ENCODE peak calls at places on chromosomes 5 and 9, in seven cellular contexts. I, Q, D, K, Y, A and G are unnamed samples.

GRCh38 chr5:173265433-173265832 is 30.4 kb upstream of the NKX2-5 start:
- DNase-seq in D (no peak), Q (no peak), A (no peak), Y (no peak), I (no peak), K (no peak), G (no peak)

GRCh38 chr9:35818341-35818740 is 3.5 kb upstream of the HINT2 start:
- DNase-seq in K (no peak), I (no peak), Y (no peak), A (no peak), Q (no peak), D (no peak), G (no peak)

GRCh38 chr5:177434437-177434836 is 8.0 kb downstream of the GRK6 start:
- DNase-seq in K (peak), Q (no peak), I (no peak), A (no peak), Y (no peak), D (no peak), G (no peak)

GRCh38 chr5:55226934-55227737 is at the start of gene MCIDAS:
- DNase-seq in Y (no peak), Q (peak), I (peak), K (peak), D (peak), A (no peak), G (no peak)

GRCh38 chr9:12812710-12813109 is 37.9 kb downstream of the LURAP1L start:
- DNase-seq in K (no peak), A (no peak), Y (peak), Q (no peak), D (no peak), I (no peak), G (peak)

GRCh38 chr5:136424835-136425694 is 59.7 kb upstream of the TRPC7 start:
- DNase-seq in Q (peak), A (peak), I (peak), D (peak), Y (peak), K (peak), G (peak)

GRCh38 chr9:124018731-124019697 is 7.4 kb downstream of the LHX2 start:
- DNase-seq in Y (no peak), D (no peak), Q (peak), A (no peak), K (no peak), I (no peak), G (no peak)

GRCh38 chr9:133979124-133979920 is 12.8 kb downstream of the VAV2 start:
- DNase-seq in D (peak), A (peak), Y (peak), K (peak), Q (peak), I (no peak), G (peak)

GRCh38 chr5:121913397-121913796 is 48.4 kb upstream of the SRFBP1 start:
- DNase-seq in I (no peak), D (no peak), A (no peak), K (no peak), Q (no peak), Y (no peak), G (no peak)

GRCh38 chr5:59767753-59768159 is 125.8 kb downstream of the PDE4D start:
- DNase-seq in D (no peak), A (peak), K (no peak), I (no peak), Y (no peak), Q (no peak), G (peak)

GRCh38 chr5:177431317-177432142 is 5.1 kb downstream of the GRK6 start:
- DNase-seq in K (peak), D (no peak), A (no peak), I (peak), Y (no peak), Q (peak), G (no peak)

GRCh38 chr9:124551472-124552339 is 44.5 kb upstream of the NR5A1 start:
- DNase-seq in K (peak), A (peak), Q (peak), Y (peak), D (peak), I (peak), G (peak)

GRCh38 chr5:177103523-177104253 is 17.0 kb downstream of the FGFR4 start:
- DNase-seq in Q (no peak), K (no peak), Y (no peak), I (no peak), A (peak), D (no peak), G (no peak)

GRCh38 chr5:38533286-38534121 is 22.9 kb downstream of the LIFR start:
- DNase-seq in Y (no peak), D (no peak), K (no peak), A (no peak), I (no peak), Q (no peak), G (no peak)

GRCh38 chr5:69084903-69085302 is 8.9 kb upstream of the SLC30A5 start:
- DNase-seq in Q (no peak), I (no peak), Y (no peak), D (no peak), K (no peak), A (no peak), G (no peak)

GRCh38 chr5:69079556-69079955 is 14.3 kb upstream of the SLC30A5 start:
- DNase-seq in A (no peak), I (no peak), Y (no peak), Q (no peak), K (no peak), D (no peak), G (no peak)

GRCh38 chr5:69086206-69086605 is 7.6 kb upstream of the SLC30A5 start:
- DNase-seq in I (no peak), A (no peak), Q (no peak), D (no peak), K (no peak), Y (no peak), G (no peak)

GRCh38 chr5:69078921-69079537 is 14.8 kb upstream of the SLC30A5 start:
- DNase-seq in K (no peak), Q (no peak), Y (no peak), D (no peak), A (no peak), I (no peak), G (no peak)

DNA sequence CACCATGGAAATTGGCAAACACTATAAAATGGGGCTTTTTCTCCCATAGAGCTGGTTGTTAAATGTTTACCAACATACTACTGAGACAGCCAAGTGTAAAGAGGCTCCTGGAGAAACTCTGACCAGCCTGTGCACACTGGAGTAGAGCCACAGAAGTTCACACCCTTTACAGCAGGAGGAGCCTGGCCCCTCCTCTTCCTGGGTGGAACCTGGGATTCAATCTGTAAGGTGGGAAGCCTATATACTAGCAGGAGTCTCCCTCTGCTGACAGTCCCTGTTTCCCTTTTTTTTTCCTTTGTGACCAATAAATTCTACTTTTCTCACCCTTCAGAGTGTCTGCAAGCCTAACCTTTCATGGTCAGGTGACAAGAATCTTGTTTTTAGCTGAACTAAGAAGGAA is 10.4 kb upstream of the SLC30A5 start:
- DNase-seq in Y (no peak), D (no peak), Q (no peak), K (no peak), A (peak), I (peak), G (no peak)
- TF ChIP-seq CTCF in Y (no peak), D (no peak), Q (no peak), K (no peak), A (no peak), I (peak), G (no peak)

DNA sequence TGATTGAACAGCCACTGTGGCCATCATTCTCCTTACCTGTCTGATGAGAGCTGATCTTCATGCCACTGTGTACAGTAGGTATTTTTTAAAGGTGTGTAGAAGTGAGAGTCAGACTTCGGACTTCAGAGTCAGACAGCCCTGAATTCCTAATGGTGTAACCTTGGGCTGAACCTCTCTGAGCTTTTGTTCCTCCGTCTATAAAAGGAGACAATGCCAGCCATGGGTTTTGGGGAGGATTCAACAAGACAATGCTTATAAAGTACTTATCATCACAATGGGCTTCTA is 18.7 kb downstream of the GSN start:
- DNase-seq in I (no peak), K (no peak), Q (no peak), A (no peak), Y (no peak), D (no peak), G (no peak)
- H3K4me3 ChIP-seq in I (peak), K (no peak), Q (peak), A (no peak), Y (peak), D (no peak), G (no peak)

GRCh38 chr5:96189987-96190386 is 228.3 kb upstream of the ELL2 start:
- DNase-seq in Q (no peak), K (no peak), Y (no peak), I (no peak), D (no peak), A (no peak), G (no peak)

GRCh38 chr5:96193946-96194345 is 232.3 kb upstream of the ELL2 start:
- DNase-seq in D (no peak), A (no peak), I (no peak), K (no peak), Y (no peak), Q (no peak), G (no peak)

GRCh38 chr5:96194597-96194996 is 232.9 kb upstream of the ELL2 start:
- DNase-seq in K (no peak), Y (no peak), I (no peak), Q (no peak), D (no peak), A (no peak), G (no peak)

GRCh38 chr5:96187309-96188027 is 225.8 kb upstream of the ELL2 start:
- DNase-seq in A (no peak), Y (no peak), K (no peak), Q (no peak), D (no peak), I (no peak), G (no peak)

GRCh38 chr5:96189028-96189826 is 227.6 kb upstream of the ELL2 start:
- DNase-seq in Y (no peak), K (no peak), Q (no peak), I (no peak), A (no peak), D (no peak), G (no peak)
- TF ChIP-seq CTCF in Y (peak), K (no peak), Q (no peak), I (no peak), A (no peak), D (no peak), G (no peak)

DNA sequence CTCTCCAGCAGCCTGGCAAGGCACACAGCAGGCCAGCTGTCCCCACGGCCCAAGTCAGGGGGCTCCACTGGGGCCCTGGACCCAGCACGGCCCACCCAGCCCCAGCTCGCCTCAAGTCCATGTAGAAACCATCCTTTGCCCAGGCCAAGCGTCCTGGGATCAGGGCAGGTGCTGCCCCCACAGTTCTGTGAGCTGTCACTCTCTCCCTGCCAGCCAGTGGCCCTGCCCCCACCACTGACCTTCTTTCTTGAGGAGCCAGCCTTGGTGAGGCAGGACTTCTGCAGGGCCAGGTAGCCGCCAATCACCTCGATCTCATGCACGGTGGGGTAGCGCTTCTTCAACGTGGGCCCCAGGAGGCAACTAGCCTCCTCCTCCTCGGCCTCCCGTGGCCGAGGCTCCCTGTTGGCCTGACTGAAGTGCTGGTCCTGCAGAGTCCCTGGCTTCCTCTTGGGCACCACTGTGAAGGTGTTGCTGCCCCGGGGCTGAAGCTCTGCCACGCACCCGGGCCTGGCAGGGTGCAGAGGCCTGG is 1.7 kb downstream of the TPRN start:
- DNase-seq in K (no peak), D (no peak), Y (no peak), I (peak), Q (no peak), A (no peak), G (no peak)
- H3K4me3 ChIP-seq in K (no peak), D (no peak), Y (peak), I (peak), Q (peak), A (peak), G (no peak)